ENCODE peak calls at places on chromosomes 12 and 14, in eight cellular contexts. I is D721Med; Q is GM20000; S is activated CD8-positive, alpha-beta T cell treated with anti-CD3 and anti-CD28 coated beads for 36 hours; G is IMR-90; F is pancreas; Z is body of pancreas; Y is heart left ventricle. M is an unnamed sample.

GRCh38 chr12:52798003-52798670 is 2.2 kb upstream of the KRT3 start:
- DNase-seq in I (no peak), Q (no peak), S (no peak), G (peak), F (no peak), Z (no peak), Y (no peak), M (peak)

GRCh38 chr12:85711735-85712390 is 124.3 kb downstream of the RASSF9 start:
- DNase-seq in I (no peak), Q (no peak), S (no peak), G (no peak), F (no peak), Z (no peak), Y (peak), M (no peak)

GRCh38 chr12:12999276-12999958 is 648 bp downstream of the HEBP1 start:
- DNase-seq in I (no peak), Q (no peak), S (no peak), G (no peak), F (peak), Z (peak), Y (no peak), M (no peak)

GRCh38 chr12:56953314-56953713 is 4.1 kb downstream of the RDH16 start:
- DNase-seq in I (no peak), Q (no peak), S (no peak), G (no peak), F (no peak), Z (no peak), Y (no peak), M (no peak)

GRCh38 chr12:85155791-85156190 is 119.6 kb downstream of the LRRIQ1 start:
- DNase-seq in I (no peak), Q (no peak), S (no peak), G (no peak), F (no peak), Z (no peak), Y (no peak), M (no peak)

GRCh38 chr12:4909734-4910501 is at the start of gene KCNA1:
- DNase-seq in I (peak), Q (peak), S (no peak), G (no peak), F (no peak), Z (no peak), Y (no peak), M (no peak)

GRCh38 chr14:56422703-56423213 is 156.8 kb upstream of the TMEM260 start:
- DNase-seq in I (no peak), Q (peak), S (peak), G (peak), F (peak), Z (peak), Y (peak), M (peak)

GRCh38 chr12:109760031-109760929 is 46.7 kb downstream of the FAM222A start:
- DNase-seq in I (no peak), Q (no peak), S (no peak), G (no peak), F (peak), Z (peak), Y (peak), M (no peak)

GRCh38 chr14:75044322-75044721 is 6.9 kb downstream of the MLH3 start:
- DNase-seq in I (no peak), Q (no peak), S (no peak), G (peak), F (no peak), Z (no peak), Y (no peak), M (peak)

GRCh38 chr12:83016226-83016835 is 329.6 kb downstream of the TMTC2 start:
- DNase-seq in I (no peak), Q (no peak), S (no peak), G (peak), F (peak), Z (peak), Y (no peak), M (peak)

GRCh38 chr12:94169495-94169894 is 21.1 kb downstream of the PLXNC1 start:
- DNase-seq in I (no peak), Q (no peak), S (peak), G (no peak), F (no peak), Z (no peak), Y (no peak), M (no peak)

GRCh38 chr14:90500665-90501370 is 104.0 kb downstream of the CALM1 start:
- DNase-seq in I (no peak), Q (no peak), S (no peak), G (no peak), F (no peak), Z (no peak), Y (no peak), M (no peak)

GRCh38 chr14:100872641-100873071 is 30.9 kb downstream of the RTL1 start:
- DNase-seq in I (no peak), Q (no peak), S (no peak), G (no peak), F (no peak), Z (no peak), Y (peak), M (no peak)

GRCh38 chr14:104403421-104404220 is 175.9 kb upstream of the C14orf180 start:
- DNase-seq in I (no peak), Q (no peak), S (no peak), G (no peak), F (no peak), Z (no peak), Y (no peak), M (no peak)

GRCh38 chr12:52740591-52740990 is 36.6 kb downstream of the KRT76 start:
- DNase-seq in I (no peak), Q (no peak), S (no peak), G (no peak), F (no peak), Z (no peak), Y (no peak), M (no peak)

GRCh38 chr12:29640589-29641345 is 143.0 kb downstream of the TMTC1 start:
- DNase-seq in I (no peak), Q (no peak), S (no peak), G (peak), F (no peak), Z (peak), Y (peak), M (no peak)
- TF ChIP-seq CTCF in I (no peak), Q (no peak), S (no peak), G (no peak), F (no peak), Z (no peak), Y (no peak), M (no peak)

GRCh38 chr12:45742590-45742989 is 13.1 kb downstream of the ARID2 start:
- DNase-seq in I (no peak), Q (no peak), S (no peak), G (no peak), F (no peak), Z (no peak), Y (no peak), M (no peak)

GRCh38 chr12:45743247-45743646 is 13.7 kb downstream of the ARID2 start:
- DNase-seq in I (no peak), Q (no peak), S (no peak), G (no peak), F (no peak), Z (no peak), Y (no peak), M (no peak)

DNA sequence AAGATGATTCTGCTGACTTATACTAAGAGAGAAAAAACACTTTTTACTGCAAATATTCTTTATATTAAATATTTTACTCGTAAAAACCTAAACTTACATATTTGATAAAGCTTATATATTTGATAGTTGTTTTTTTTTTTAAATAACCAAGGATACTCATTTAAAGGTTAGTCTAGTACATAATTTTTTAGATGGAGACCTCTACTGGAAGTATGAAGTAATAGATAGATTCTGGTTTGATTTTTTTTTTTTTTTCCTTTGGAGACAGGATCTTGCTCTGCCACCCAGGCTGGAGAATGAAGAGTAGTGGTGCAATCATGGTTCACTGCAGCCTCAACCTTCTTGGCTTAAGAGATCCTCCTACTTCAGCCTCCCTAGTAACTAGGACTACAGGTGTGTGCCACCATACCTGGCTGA is 16.4 kb downstream of the ARID2 start:
- DNase-seq in I (no peak), Q (peak), S (no peak), G (peak), F (no peak), Z (no peak), Y (no peak), M (no peak)
- TF ChIP-seq CTCF in I (peak), Q (no peak), S (peak), G (peak), F (no peak), Z (peak), Y (peak), M (peak)

DNA sequence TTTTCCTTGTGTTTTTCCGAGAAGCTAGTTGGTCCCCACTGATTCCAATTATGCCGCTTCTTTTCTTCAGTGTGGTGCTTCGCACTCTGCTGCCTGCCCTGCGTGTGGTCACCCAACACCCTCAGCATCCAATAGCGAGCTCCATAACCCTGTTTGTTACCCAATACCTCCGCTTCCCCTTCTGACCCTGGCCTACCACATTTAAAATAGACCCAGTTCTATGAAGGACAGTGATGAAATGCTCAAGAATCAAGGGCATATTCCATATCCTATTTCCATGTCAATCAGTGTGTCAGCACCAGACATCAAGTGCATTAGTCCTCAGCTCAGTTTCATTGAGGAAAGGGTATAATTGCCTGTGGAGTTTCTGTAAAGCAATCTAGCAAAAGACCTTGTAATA is 9.5 kb downstream of the NDRG2 start:
- DNase-seq in I (no peak), Q (no peak), S (no peak), G (no peak), F (no peak), Z (peak), Y (no peak), M (no peak)
- TF ChIP-seq CTCF in I (no peak), Q (no peak), S (no peak), G (no peak), F (no peak), Z (no peak), Y (no peak), M (no peak)

DNA sequence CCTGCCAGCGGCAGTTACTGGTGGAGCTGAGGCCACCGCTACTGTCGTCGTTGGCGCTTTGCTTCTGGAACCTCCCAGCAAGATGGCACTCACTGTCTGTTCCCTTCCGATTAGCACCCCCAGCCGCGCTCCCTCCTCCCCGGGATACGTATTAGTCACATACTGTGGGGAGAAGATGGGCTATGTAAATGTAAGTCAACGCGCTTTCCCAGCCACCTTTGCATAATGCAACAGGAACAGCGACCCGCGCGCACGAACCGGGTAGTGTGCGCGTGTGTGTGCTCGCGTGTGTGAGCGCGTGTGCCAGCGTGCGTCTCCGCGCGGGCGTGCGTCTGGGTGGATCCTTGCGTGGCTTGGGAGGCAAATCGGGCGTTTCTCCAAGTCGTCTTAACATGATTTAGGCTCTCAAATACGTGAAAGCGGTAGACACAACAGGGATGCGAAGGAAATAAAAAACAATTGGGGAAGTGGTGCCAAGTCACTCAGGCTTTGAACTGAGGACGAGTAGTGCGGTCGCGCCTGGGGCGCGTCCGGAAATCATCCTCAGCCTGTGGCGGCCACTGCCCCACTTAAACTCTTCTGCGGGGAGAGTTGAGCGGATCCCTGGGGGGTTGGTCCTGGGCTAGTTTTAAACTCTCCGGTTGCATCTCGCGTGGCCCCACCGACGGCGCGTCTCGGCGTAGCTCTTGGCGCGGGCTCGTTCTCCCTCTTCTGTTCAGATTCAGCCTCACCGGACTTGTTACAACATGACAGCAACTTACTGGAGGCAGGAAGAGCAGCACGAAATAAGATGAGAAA is 1.8 kb downstream of the FLRT2 start:
- DNase-seq in I (no peak), Q (peak), S (peak), G (peak), F (peak), Z (peak), Y (peak), M (peak)
- TF ChIP-seq CTCF in I (peak), Q (no peak), S (no peak), G (peak), F (no peak), Z (peak), Y (peak), M (peak)

GRCh38 chr12:115947696-115948062 is 329.8 kb downstream of the MED13L start:
- DNase-seq in I (no peak), Q (no peak), S (no peak), G (no peak), F (no peak), Z (no peak), Y (no peak), M (no peak)
- TF ChIP-seq CTCF in I (no peak), Q (no peak), S (no peak), G (peak), F (no peak), Z (no peak), Y (no peak), M (no peak)

DNA sequence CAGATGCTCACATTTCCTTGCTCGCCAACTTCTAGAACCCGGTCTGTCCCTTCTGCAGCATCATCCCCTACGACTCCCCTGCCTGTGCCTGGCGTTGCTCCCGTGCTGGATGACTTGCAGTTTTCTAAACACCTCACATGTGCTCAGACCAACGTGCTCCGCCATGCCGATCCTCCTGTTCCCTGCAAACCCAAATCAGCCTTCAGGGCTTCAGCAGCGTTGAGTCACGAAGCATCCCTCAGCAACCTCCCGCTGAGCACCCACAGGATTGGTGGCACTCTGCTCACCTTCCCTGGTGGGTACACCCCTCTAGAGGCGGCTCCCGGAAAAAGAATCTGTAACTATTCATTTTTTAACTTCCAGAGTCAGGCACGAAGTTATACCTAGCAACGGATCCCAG is 2.8 kb upstream of the PIWIL1 start:
- DNase-seq in I (no peak), Q (no peak), S (no peak), G (no peak), F (no peak), Z (no peak), Y (no peak), M (no peak)
- TF ChIP-seq CTCF in I (no peak), Q (no peak), S (no peak), G (no peak), F (no peak), Z (no peak), Y (no peak), M (no peak)

GRCh38 chr12:111482464-111482863 is 76.7 kb downstream of the SH2B3 start:
- DNase-seq in I (no peak), Q (no peak), S (no peak), G (no peak), F (no peak), Z (no peak), Y (no peak), M (no peak)
- TF ChIP-seq CTCF in I (no peak), Q (no peak), S (no peak), G (peak), F (no peak), Z (peak), Y (peak), M (peak)